ENCODE peak calls at places on chromosomes 12 and 14, in seven cellular contexts. F is pancreas, B is WERI-Rb-1, V is colonic mucosa, N is H1, Y is BJ, C is PC-3. T is an unnamed sample. For H3K36me3, the result is how much of the 10 kb centered on the place peaks cover.

GRCh38 chr12:54390176-54390667 is 5.7 kb upstream of the ZNF385A start:
- DNase-seq in F (no peak), B (peak), V (no peak), N (peak), Y (no peak), C (no peak), T (no peak)

GRCh38 chr12:50618864-50619609 is 114.3 kb downstream of the DIP2B start:
- DNase-seq in F (no peak), B (no peak), V (peak), N (no peak), Y (no peak), C (peak), T (no peak)

GRCh38 chr12:131266591-131267467 is 313.1 kb downstream of the ADGRD1 start:
- DNase-seq in F (no peak), B (no peak), V (no peak), N (no peak), Y (no peak), C (no peak), T (no peak)

GRCh38 chr14:106417224-106418049 is 891.1 kb downstream of the TMEM121 start:
- DNase-seq in F (peak), B (peak), V (peak), N (peak), Y (no peak), C (no peak), T (peak)

GRCh38 chr12:98592825-98593322 is 612 bp upstream of the SLC25A3 start:
- DNase-seq in F (no peak), B (no peak), V (no peak), N (no peak), Y (no peak), C (peak), T (no peak)

GRCh38 chr12:113980054-113980453 is 13.9 kb upstream of the RBM19 start:
- DNase-seq in F (no peak), B (no peak), V (no peak), N (no peak), Y (no peak), C (no peak), T (no peak)

GRCh38 chr12:4899361-4899760 is 10.3 kb upstream of the KCNA1 start:
- DNase-seq in F (no peak), B (peak), V (no peak), N (no peak), Y (no peak), C (no peak), T (no peak)

GRCh38 chr14:51554339-51554920 is 97.3 kb upstream of the FRMD6 start:
- DNase-seq in F (no peak), B (no peak), V (no peak), N (no peak), Y (peak), C (peak), T (no peak)

GRCh38 chr12:21910642-21911041 is 30.6 kb downstream of the ABCC9 start:
- DNase-seq in F (no peak), B (no peak), V (no peak), N (no peak), Y (no peak), C (no peak), T (no peak)

GRCh38 chr12:120265483-120266179 is at the start of gene PXN:
- DNase-seq in F (peak), B (peak), V (peak), N (peak), Y (no peak), C (peak), T (peak)

GRCh38 chr12:128783129-128783574 is 40.6 kb downstream of the SLC15A4 start:
- DNase-seq in F (no peak), B (no peak), V (no peak), N (no peak), Y (no peak), C (no peak), T (no peak)

GRCh38 chr14:105012171-105012985 is 8.5 kb downstream of the CDCA4 start:
- DNase-seq in F (no peak), B (no peak), V (no peak), N (no peak), Y (no peak), C (no peak), T (no peak)

GRCh38 chr12:44217146-44217883 is 381.4 kb downstream of the TMEM117 start:
- DNase-seq in F (no peak), B (no peak), V (no peak), N (no peak), Y (no peak), C (peak), T (no peak)

GRCh38 chr12:101969-102878 is 35.7 kb downstream of the IQSEC3 start:
- DNase-seq in F (no peak), B (no peak), V (no peak), N (peak), Y (no peak), C (no peak), T (no peak)

GRCh38 chr12:77932216-77932615 is 101.5 kb downstream of the NAV3 start:
- DNase-seq in F (no peak), B (no peak), V (no peak), N (no peak), Y (no peak), C (no peak), T (no peak)

GRCh38 chr12:117936722-117937484 is 31.9 kb downstream of the KSR2 start:
- DNase-seq in F (no peak), B (no peak), V (peak), N (no peak), Y (no peak), C (no peak), T (no peak)

GRCh38 chr14:75275598-75275997 is 3.0 kb upstream of the FOS start:
- DNase-seq in F (no peak), B (no peak), V (no peak), N (no peak), Y (no peak), C (no peak), T (no peak)

GRCh38 chr12:41907036-41907435 is 237.6 kb downstream of the GXYLT1 start:
- DNase-seq in F (no peak), B (peak), V (no peak), N (no peak), Y (no peak), C (no peak), T (no peak)

GRCh38 chr12:78442454-78442801 is 422.1 kb upstream of the SYT1 start:
- DNase-seq in F (no peak), B (no peak), V (no peak), N (no peak), Y (no peak), C (peak), T (no peak)

GRCh38 chr12:120037851-120038250 is 48.8 kb downstream of the BICDL1 start:
- DNase-seq in F (no peak), B (no peak), V (no peak), N (no peak), Y (no peak), C (peak), T (no peak)

GRCh38 chr14:64733899-64734298 is 29.7 kb downstream of the PLEKHG3 start:
- DNase-seq in F (no peak), B (no peak), V (no peak), N (no peak), Y (no peak), C (no peak), T (no peak)

GRCh38 chr12:96425973-96426372 is 25.7 kb upstream of the CDK17 start:
- DNase-seq in F (no peak), B (no peak), V (no peak), N (no peak), Y (no peak), C (peak), T (no peak)

GRCh38 chr12:9721394-9722092 is 11.4 kb downstream of the CLECL1 start:
- DNase-seq in F (no peak), B (no peak), V (no peak), N (no peak), Y (peak), C (peak), T (no peak)

DNA sequence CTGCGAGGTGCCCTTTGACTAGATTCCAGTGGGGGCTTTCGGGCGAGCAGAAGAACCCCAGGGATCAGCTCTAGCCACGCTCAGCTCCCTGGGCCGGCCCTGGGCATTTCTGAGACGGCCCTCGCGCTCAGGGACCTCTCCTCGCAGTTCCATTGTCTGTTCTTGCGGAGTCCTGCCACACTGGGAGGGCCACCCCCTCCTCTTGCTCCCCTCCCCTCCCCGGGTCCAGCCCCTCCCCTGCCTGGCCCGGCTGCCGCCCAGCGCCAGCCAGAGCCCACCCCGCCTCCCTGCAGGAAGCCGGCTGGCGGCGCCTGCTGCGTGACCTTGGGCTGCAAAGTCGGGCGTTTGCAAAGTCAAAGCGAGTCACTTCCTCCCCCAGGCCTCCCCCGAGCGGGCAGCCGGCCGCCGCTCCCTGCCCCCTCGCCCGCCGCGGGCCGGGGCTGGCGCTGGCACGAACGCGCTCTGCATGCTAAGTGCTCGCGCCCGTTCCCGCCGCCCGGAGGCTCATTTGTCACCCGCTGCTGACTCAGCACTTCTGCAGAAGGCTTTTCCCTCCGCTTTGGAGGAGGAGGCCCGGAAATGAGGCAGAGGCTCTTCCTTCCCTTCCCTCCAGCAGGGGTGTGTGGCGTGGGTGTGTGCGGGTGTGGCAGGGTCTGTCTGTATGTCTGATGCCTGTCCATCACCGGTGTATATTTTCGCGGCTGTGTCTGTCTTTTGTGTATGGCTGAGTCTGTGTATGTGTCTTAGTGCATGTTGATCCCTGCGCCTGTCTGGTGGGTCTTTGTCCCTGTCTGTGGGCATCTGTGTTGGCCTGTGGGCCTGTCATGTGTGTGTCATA is 72.0 kb downstream of the IRF2BPL start:
- DNase-seq in F (peak), B (peak), V (peak), N (peak), Y (peak), C (peak), T (peak)
- TF ChIP-seq CTCF in F (no peak), B (no peak), V (no peak), N (no peak), Y (peak), C (no peak), T (no peak)

GRCh38 chr14:23119362-23120327 is 590 bp upstream of the CEBPE start:
- DNase-seq in F (no peak), B (peak), V (no peak), N (no peak), Y (no peak), C (no peak), T (peak)
- H3K4me3 ChIP-seq in F (no peak), B (no peak), V (no peak), N (no peak), Y (no peak), C (no peak), T (no peak)

GRCh38 chr14:23402296-23403138 is 5.6 kb downstream of the MYH6 start:
- DNase-seq in F (no peak), B (no peak), V (no peak), N (no peak), Y (no peak), C (no peak), T (no peak)
- H3K36me3 ChIP-seq in F (under half), B (under half), V (under half), N (under half), Y (under half), C (under half), T (under half)

DNA sequence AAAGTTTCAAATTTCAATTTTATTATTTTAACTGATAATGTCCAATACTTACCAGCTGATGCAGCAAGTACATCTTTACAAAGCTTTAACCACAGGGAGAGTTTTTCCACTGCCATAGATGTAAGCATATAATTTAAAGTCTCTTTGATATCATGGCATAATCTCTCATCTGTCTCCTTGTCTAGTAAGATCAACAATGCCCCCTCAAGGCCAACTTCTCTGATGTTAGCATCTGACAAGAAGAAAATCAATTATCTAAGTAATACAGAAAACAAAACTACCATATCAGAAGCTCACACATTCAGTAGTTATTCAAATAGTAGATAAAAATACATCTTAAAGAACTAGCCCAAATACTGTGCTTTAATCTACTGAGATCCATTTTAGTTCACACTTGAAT is 94.2 kb downstream of the HEATR5A start:
- DNase-seq in F (no peak), B (no peak), V (no peak), N (no peak), Y (no peak), C (peak), T (no peak)
- TF ChIP-seq CTCF in F (no peak), B (no peak), V (no peak), N (no peak), Y (peak), C (peak), T (no peak)

T was measured in GM06990.